ENCODE peak calls at places on chromosomes 3 and 15, in four cellular contexts. L, F, M and A are unnamed samples.

GRCh38 chr3:113186566-113186965 is 24.8 kb upstream of the BOC start:
- DNase-seq in M (no peak), F (no peak), L (no peak), A (no peak)

GRCh38 chr15:91965501-91966180 is 112.1 kb downstream of the SLCO3A1 start:
- DNase-seq in L (no peak), F (no peak), M (no peak), A (no peak)

GRCh38 chr15:42591238-42591936 is 16.0 kb downstream of the STARD9 start:
- DNase-seq in L (no peak), M (no peak), F (peak; percentile 30), A (no peak)

GRCh38 chr3:194308635-194309213 is 42.4 kb downstream of the CPN2 start:
- DNase-seq in M (no peak), L (no peak), F (no peak), A (no peak)

GRCh38 chr15:25858952-25859760 is 4.0 kb downstream of the ATP10A start:
- DNase-seq in M (no peak), F (no peak), L (no peak), A (no peak)

GRCh38 chr15:96181873-96182301 is 148.6 kb upstream of the NR2F2 start:
- DNase-seq in M (no peak), F (no peak), L (no peak), A (no peak)

GRCh38 chr15:50181206-50181982 is 602 bp upstream of the SLC27A2 start:
- DNase-seq in L (no peak), M (no peak), F (no peak), A (no peak)

GRCh38 chr15:39188314-39188713 is 392.6 kb upstream of the THBS1 start:
- DNase-seq in F (no peak), M (no peak), L (no peak), A (no peak)

GRCh38 chr3:111332488-111333095 is 209.4 kb upstream of the CD96 start:
- DNase-seq in F (no peak), L (no peak), M (no peak), A (no peak)

GRCh38 chr3:124486324-124486723 is 243.9 kb upstream of the UMPS start:
- DNase-seq in F (no peak), M (no peak), L (no peak), A (no peak)

GRCh38 chr3:127668906-127669305 is 3.8 kb upstream of the ABTB1 start:
- DNase-seq in L (no peak), F (no peak), M (no peak), A (no peak)

GRCh38 chr15:90257776-90258175 is 7.7 kb upstream of the NGRN start:
- DNase-seq in F (no peak), L (no peak), M (no peak), A (no peak)

GRCh38 chr3:127851899-127852298 is 29.6 kb upstream of the MGLL start:
- DNase-seq in M (no peak), F (no peak), L (no peak), A (no peak)

GRCh38 chr15:90037961-90038633 is 37.0 kb downstream of the ZNF710 start:
- DNase-seq in F (no peak), M (no peak), L (no peak), A (no peak)